ENCODE peak calls at places on chromosomes 7 and 10, in seven cellular contexts. One of them, this sample, is unnamed.

GRCh38 chr10:124701881-124702656 is 42.1 kb downstream of the FAM53B start:
- DNase-seq in transverse colon: peak; percentile 44
- DNase-seq in endothelial cell of umbilical vein: peak; percentile 80
- DNase-seq in K562: peak; percentile 23
- DNase-seq in sigmoid colon: no peak
- DNase-seq in HCT116: no peak
- DNase-seq in stomach: no peak
- DNase-seq in this sample: peak; percentile 68

GRCh38 chr7:650339-651031 is 76.0 kb upstream of the DNAAF5 start:
- DNase-seq in endothelial cell of umbilical vein: no peak
- DNase-seq in sigmoid colon: no peak
- DNase-seq in transverse colon: no peak
- DNase-seq in K562: no peak
- DNase-seq in stomach: no peak
- DNase-seq in HCT116: no peak
- DNase-seq in this sample: no peak

GRCh38 chr7:112019932-112020331 is 186.3 kb downstream of the DOCK4 start:
- DNase-seq in endothelial cell of umbilical vein: no peak
- DNase-seq in sigmoid colon: no peak
- DNase-seq in K562: no peak
- DNase-seq in HCT116: no peak
- DNase-seq in transverse colon: no peak
- DNase-seq in stomach: no peak
- DNase-seq in this sample: no peak

GRCh38 chr10:30083934-30084333 is 24.5 kb upstream of the JCAD start:
- DNase-seq in transverse colon: no peak
- DNase-seq in sigmoid colon: no peak
- DNase-seq in endothelial cell of umbilical vein: no peak
- DNase-seq in stomach: no peak
- DNase-seq in HCT116: no peak
- DNase-seq in K562: no peak
- DNase-seq in this sample: no peak

GRCh38 chr10:48306870-48307531 is 524 bp downstream of the MAPK8 start:
- DNase-seq in endothelial cell of umbilical vein: peak; percentile 69
- DNase-seq in K562: peak; percentile 92
- DNase-seq in stomach: peak; percentile 60
- DNase-seq in HCT116: no peak
- DNase-seq in sigmoid colon: peak; percentile 75
- DNase-seq in transverse colon: peak; percentile 60
- DNase-seq in this sample: no peak

GRCh38 chr7:75854233-75854632 is 24.6 kb upstream of the RHBDD2 start:
- DNase-seq in transverse colon: no peak
- DNase-seq in stomach: no peak
- DNase-seq in endothelial cell of umbilical vein: no peak
- DNase-seq in K562: no peak
- DNase-seq in HCT116: no peak
- DNase-seq in sigmoid colon: no peak
- DNase-seq in this sample: no peak

GRCh38 chr7:107996072-107996824 is 6.7 kb downstream of the LAMB1 start:
- DNase-seq in sigmoid colon: no peak
- DNase-seq in K562: no peak
- DNase-seq in endothelial cell of umbilical vein: peak; percentile 51
- DNase-seq in HCT116: no peak
- DNase-seq in transverse colon: no peak
- DNase-seq in stomach: no peak
- DNase-seq in this sample: no peak

GRCh38 chr7:101743241-101743994 is 74.0 kb upstream of the CUX1 start:
- DNase-seq in transverse colon: peak; percentile 72
- DNase-seq in HCT116: no peak
- DNase-seq in sigmoid colon: peak; percentile 77
- DNase-seq in endothelial cell of umbilical vein: peak; percentile 59
- DNase-seq in stomach: peak; percentile 63
- DNase-seq in K562: peak; percentile 89
- DNase-seq in this sample: peak; percentile 88

GRCh38 chr10:61974611-61975010 is 73.1 kb downstream of the ARID5B start:
- DNase-seq in HCT116: no peak
- DNase-seq in stomach: peak; percentile 60
- DNase-seq in transverse colon: peak; percentile 51
- DNase-seq in endothelial cell of umbilical vein: peak; percentile 78
- DNase-seq in sigmoid colon: peak; percentile 86
- DNase-seq in K562: no peak
- DNase-seq in this sample: no peak

GRCh38 chr10:110704070-110704469 is 59.9 kb downstream of the RBM20 start:
- DNase-seq in HCT116: no peak
- DNase-seq in transverse colon: no peak
- DNase-seq in stomach: no peak
- DNase-seq in sigmoid colon: no peak
- DNase-seq in K562: no peak
- DNase-seq in endothelial cell of umbilical vein: no peak
- DNase-seq in this sample: no peak

GRCh38 chr10:14253711-14254110 is 77.0 kb downstream of the FRMD4A start:
- DNase-seq in transverse colon: no peak
- DNase-seq in stomach: no peak
- DNase-seq in K562: no peak
- DNase-seq in sigmoid colon: no peak
- DNase-seq in endothelial cell of umbilical vein: no peak
- DNase-seq in HCT116: no peak
- DNase-seq in this sample: no peak

GRCh38 chr10:29344073-29344820 is 55.4 kb downstream of the LYZL1 start:
- DNase-seq in stomach: no peak
- DNase-seq in HCT116: no peak
- DNase-seq in K562: no peak
- DNase-seq in sigmoid colon: no peak
- DNase-seq in endothelial cell of umbilical vein: peak; percentile 68
- DNase-seq in transverse colon: no peak
- DNase-seq in this sample: no peak

GRCh38 chr7:90717286-90718060 is 121.4 kb downstream of the CDK14 start:
- DNase-seq in HCT116: no peak
- DNase-seq in K562: no peak
- DNase-seq in sigmoid colon: no peak
- DNase-seq in transverse colon: no peak
- DNase-seq in endothelial cell of umbilical vein: no peak
- DNase-seq in stomach: peak; percentile 47
- DNase-seq in this sample: no peak

GRCh38 chr7:1458676-1459511 is at the start of gene MICALL2:
- DNase-seq in sigmoid colon: peak; percentile 94
- DNase-seq in endothelial cell of umbilical vein: peak; percentile 88
- DNase-seq in stomach: peak; percentile 87
- DNase-seq in transverse colon: peak; percentile 83
- DNase-seq in K562: peak; percentile 60
- DNase-seq in HCT116: peak; percentile 54
- DNase-seq in this sample: peak; percentile 92

GRCh38 chr7:31545549-31545948 is 31.7 kb downstream of the ITPRID1 start:
- DNase-seq in transverse colon: no peak
- DNase-seq in stomach: no peak
- DNase-seq in sigmoid colon: no peak
- DNase-seq in endothelial cell of umbilical vein: no peak
- DNase-seq in HCT116: no peak
- DNase-seq in K562: no peak
- DNase-seq in this sample: no peak

GRCh38 chr7:12757443-12757842 is 70.0 kb downstream of the ARL4A start:
- DNase-seq in K562: no peak
- DNase-seq in endothelial cell of umbilical vein: no peak
- DNase-seq in stomach: no peak
- DNase-seq in HCT116: no peak
- DNase-seq in sigmoid colon: no peak
- DNase-seq in transverse colon: no peak
- DNase-seq in this sample: no peak

GRCh38 chr10:116809528-116810500 is 39.5 kb upstream of the ENO4 start:
- DNase-seq in stomach: peak; percentile 36
- DNase-seq in endothelial cell of umbilical vein: no peak
- DNase-seq in K562: peak; percentile 52
- DNase-seq in HCT116: peak; percentile 31
- DNase-seq in sigmoid colon: peak; percentile 48
- DNase-seq in transverse colon: peak; percentile 27
- DNase-seq in this sample: no peak

GRCh38 chr7:40530292-40530691 is 395.5 kb downstream of the SUGCT start:
- DNase-seq in HCT116: no peak
- DNase-seq in transverse colon: no peak
- DNase-seq in K562: no peak
- DNase-seq in sigmoid colon: no peak
- DNase-seq in endothelial cell of umbilical vein: no peak
- DNase-seq in stomach: no peak
- DNase-seq in this sample: no peak

GRCh38 chr7:129263168-129263567 is 38.3 kb downstream of the AHCYL2 start:
- DNase-seq in K562: no peak
- DNase-seq in endothelial cell of umbilical vein: no peak
- DNase-seq in stomach: no peak
- DNase-seq in HCT116: no peak
- DNase-seq in sigmoid colon: no peak
- DNase-seq in transverse colon: no peak
- DNase-seq in this sample: no peak

GRCh38 chr10:70715853-70716795 is 43.8 kb downstream of the ADAMTS14 start:
- DNase-seq in endothelial cell of umbilical vein: peak; percentile 17
- DNase-seq in K562: peak; percentile 94
- DNase-seq in stomach: no peak
- DNase-seq in HCT116: peak; percentile 68
- DNase-seq in transverse colon: no peak
- DNase-seq in sigmoid colon: no peak
- DNase-seq in this sample: no peak

GRCh38 chr10:70711911-70712310 is 39.6 kb downstream of the ADAMTS14 start:
- DNase-seq in stomach: no peak
- DNase-seq in sigmoid colon: no peak
- DNase-seq in transverse colon: no peak
- DNase-seq in K562: no peak
- DNase-seq in HCT116: no peak
- DNase-seq in endothelial cell of umbilical vein: no peak
- DNase-seq in this sample: no peak

GRCh38 chr10:70714245-70714644 is 41.9 kb downstream of the ADAMTS14 start:
- DNase-seq in transverse colon: no peak
- DNase-seq in endothelial cell of umbilical vein: no peak
- DNase-seq in sigmoid colon: no peak
- DNase-seq in HCT116: no peak
- DNase-seq in stomach: no peak
- DNase-seq in K562: no peak
- DNase-seq in this sample: no peak

GRCh38 chr10:70711177-70711576 is 38.9 kb downstream of the ADAMTS14 start:
- DNase-seq in K562: no peak
- DNase-seq in endothelial cell of umbilical vein: no peak
- DNase-seq in transverse colon: no peak
- DNase-seq in sigmoid colon: no peak
- DNase-seq in HCT116: no peak
- DNase-seq in stomach: no peak
- DNase-seq in this sample: no peak

DNA sequence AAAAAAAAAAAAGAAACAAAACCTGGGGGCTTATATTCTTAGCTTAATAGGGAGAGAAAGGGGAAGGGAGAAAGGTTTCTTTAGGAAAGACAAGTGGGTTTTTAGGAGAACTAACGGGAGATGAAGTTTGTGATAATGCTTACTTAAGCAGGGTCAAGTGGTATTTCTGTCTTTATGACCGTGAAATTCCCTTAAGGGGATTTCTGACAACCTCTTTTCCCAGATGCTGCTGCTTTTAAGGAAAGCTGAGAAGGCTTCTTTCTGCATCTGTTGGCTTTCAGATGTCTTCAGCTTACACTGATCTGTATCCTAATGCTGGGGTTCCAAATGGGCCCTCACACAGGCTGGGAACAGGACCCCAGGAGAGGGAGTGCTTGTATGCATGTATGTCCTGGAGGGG is 42.7 kb downstream of the ADAMTS14 start:
- DNase-seq in sigmoid colon: no peak
- DNase-seq in endothelial cell of umbilical vein: no peak
- DNase-seq in HCT116: no peak
- DNase-seq in stomach: no peak
- DNase-seq in K562: no peak
- DNase-seq in transverse colon: no peak
- DNase-seq in this sample: no peak
- TF ChIP-seq POLR2A in sigmoid colon: no peak
- TF ChIP-seq POLR2A in endothelial cell of umbilical vein: no peak
- TF ChIP-seq POLR2A in HCT116: no peak
- TF ChIP-seq POLR2A in stomach: no peak
- TF ChIP-seq POLR2A in K562: no peak
- TF ChIP-seq POLR2A in transverse colon: no peak
- TF ChIP-seq POLR2A in this sample: no peak

GRCh38 chr10:88262591-88263234 is 320.4 kb downstream of the RNLS start:
- DNase-seq in stomach: no peak
- DNase-seq in transverse colon: no peak
- DNase-seq in sigmoid colon: no peak
- DNase-seq in K562: no peak
- DNase-seq in endothelial cell of umbilical vein: no peak
- DNase-seq in HCT116: no peak
- DNase-seq in this sample: no peak
- H3K27ac ChIP-seq in stomach: no peak overlapping the region
- H3K27ac ChIP-seq in transverse colon: no peak overlapping the region
- H3K27ac ChIP-seq in sigmoid colon: no peak overlapping the region
- H3K27ac ChIP-seq in K562: no peak overlapping the region
- H3K27ac ChIP-seq in endothelial cell of umbilical vein: no peak overlapping the region
- H3K27ac ChIP-seq in HCT116: no peak overlapping the region
- H3K27ac ChIP-seq in this sample: no peak overlapping the region

DNA sequence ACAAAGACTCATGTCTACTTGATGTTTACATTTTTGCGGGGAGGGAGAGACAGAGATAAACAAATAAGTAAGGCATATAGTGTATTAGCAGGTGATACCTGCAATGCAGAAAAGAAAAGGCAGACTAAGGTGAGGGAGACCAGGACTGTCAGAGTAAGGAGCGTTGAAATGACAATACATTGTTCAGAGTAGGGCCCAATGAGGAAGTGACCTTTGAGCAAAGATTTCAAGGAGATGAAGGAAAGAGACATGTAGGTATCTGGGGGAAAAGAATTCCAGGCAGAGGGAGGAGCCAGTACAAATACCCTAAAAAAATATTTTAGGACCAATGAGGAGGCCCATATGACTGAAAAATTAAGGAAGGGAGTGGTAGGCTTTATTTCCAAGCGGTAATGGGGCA is 162.7 kb upstream of the PRSS1 start:
- DNase-seq in stomach: no peak
- DNase-seq in K562: no peak
- DNase-seq in transverse colon: no peak
- DNase-seq in HCT116: no peak
- DNase-seq in sigmoid colon: no peak
- DNase-seq in endothelial cell of umbilical vein: no peak
- DNase-seq in this sample: no peak
- TF ChIP-seq POLR2AphosphoS5 in stomach: no peak
- TF ChIP-seq POLR2AphosphoS5 in K562: no peak
- TF ChIP-seq POLR2AphosphoS5 in transverse colon: no peak
- TF ChIP-seq POLR2AphosphoS5 in HCT116: no peak
- TF ChIP-seq POLR2AphosphoS5 in sigmoid colon: no peak
- TF ChIP-seq POLR2AphosphoS5 in endothelial cell of umbilical vein: no peak
- TF ChIP-seq POLR2AphosphoS5 in this sample: no peak

GRCh38 chr10:74825371-74826141 is 844 bp upstream of the KAT6B start:
- DNase-seq in stomach: peak; percentile 43
- DNase-seq in K562: no peak
- DNase-seq in endothelial cell of umbilical vein: no peak
- DNase-seq in HCT116: no peak
- DNase-seq in transverse colon: peak; percentile 54
- DNase-seq in sigmoid colon: no peak
- DNase-seq in this sample: peak; percentile 96

GRCh38 chr10:74823791-74824183 is 2.6 kb upstream of the KAT6B start:
- DNase-seq in transverse colon: no peak
- DNase-seq in endothelial cell of umbilical vein: peak; percentile 12
- DNase-seq in HCT116: no peak
- DNase-seq in sigmoid colon: no peak
- DNase-seq in stomach: no peak
- DNase-seq in K562: no peak
- DNase-seq in this sample: no peak

GRCh38 chr10:74824184-74825032 is 2.0 kb upstream of the KAT6B start:
- DNase-seq in endothelial cell of umbilical vein: no peak
- DNase-seq in stomach: no peak
- DNase-seq in K562: no peak
- DNase-seq in HCT116: no peak
- DNase-seq in transverse colon: peak; percentile 28
- DNase-seq in sigmoid colon: no peak
- DNase-seq in this sample: peak; percentile 85

GRCh38 chr10:74826142-74827044 is at the start of gene KAT6B:
- DNase-seq in transverse colon: peak; percentile 100
- DNase-seq in HCT116: peak; percentile 100
- DNase-seq in K562: peak; percentile 97
- DNase-seq in sigmoid colon: peak; percentile 100
- DNase-seq in endothelial cell of umbilical vein: peak; percentile 100
- DNase-seq in stomach: peak; percentile 100
- DNase-seq in this sample: peak; percentile 100

GRCh38 chr10:74825033-74825370 is 1.4 kb upstream of the KAT6B start:
- DNase-seq in K562: peak; percentile 72
- DNase-seq in endothelial cell of umbilical vein: peak; percentile 32
- DNase-seq in transverse colon: peak; percentile 54
- DNase-seq in stomach: peak; percentile 29
- DNase-seq in HCT116: no peak
- DNase-seq in sigmoid colon: peak; percentile 75
- DNase-seq in this sample: peak; percentile 93
- TF ChIP-seq POLR2A in K562: no peak
- TF ChIP-seq POLR2A in endothelial cell of umbilical vein: no peak
- TF ChIP-seq POLR2A in transverse colon: no peak
- TF ChIP-seq POLR2A in stomach: no peak
- TF ChIP-seq POLR2A in HCT116: no peak
- TF ChIP-seq POLR2A in sigmoid colon: no peak
- TF ChIP-seq POLR2A in this sample: no peak

This sample was measured in spleen.